ENCODE peak calls at places on chromosomes 3 and 15, in four cellular contexts. R is GM13977, T is spleen, P is thoracic aorta. Q is an unnamed sample.

GRCh38 chr15:47273817-47274216 is 443.5 kb upstream of the SEMA6D start:
- DNase-seq in R (no peak), T (no peak), P (no peak), Q (no peak)

GRCh38 chr3:195212033-195212748 is 58.8 kb downstream of the XXYLT1 start:
- DNase-seq in R (no peak), T (no peak), P (no peak), Q (no peak)

GRCh38 chr3:160226026-160226739 is 961 bp downstream of the C3orf80 start:
- DNase-seq in R (peak), T (no peak), P (no peak), Q (peak)

GRCh38 chr15:67114046-67114445 is 48.6 kb downstream of the SMAD3 start:
- DNase-seq in R (no peak), T (peak), P (no peak), Q (no peak)

GRCh38 chr15:33007295-33007855 is 187.1 kb downstream of the FMN1 start:
- DNase-seq in R (no peak), T (no peak), P (no peak), Q (no peak)

GRCh38 chr15:72197460-72198409 is at the start of gene GRAMD2A:
- DNase-seq in R (peak), T (peak), P (no peak), Q (peak)

GRCh38 chr3:34957707-34958106 is 681.6 kb upstream of the ARPP21 start:
- DNase-seq in R (no peak), T (no peak), P (no peak), Q (no peak)

GRCh38 chr3:64368163-64369025 is 143.1 kb upstream of the PRICKLE2 start:
- DNase-seq in R (no peak), T (no peak), P (no peak), Q (no peak)

GRCh38 chr3:188617988-188618701 is 464.2 kb downstream of the LPP start:
- DNase-seq in R (no peak), T (no peak), P (no peak), Q (no peak)

GRCh38 chr15:29071193-29071906 is 185.6 kb downstream of the APBA2 start:
- DNase-seq in R (no peak), T (peak), P (no peak), Q (no peak)

GRCh38 chr3:37864904-37865303 is 3.2 kb downstream of the CTDSPL start:
- DNase-seq in R (peak), T (peak), P (no peak), Q (no peak)

GRCh38 chr3:179321585-179322322 is 1.1 kb upstream of the ZNF639 start:
- DNase-seq in R (no peak), T (no peak), P (no peak), Q (no peak)

GRCh38 chr3:39088456-39088855 is 19.0 kb downstream of the GORASP1 start:
- DNase-seq in R (no peak), T (no peak), P (no peak), Q (no peak)

GRCh38 chr3:46717447-46718231 is at the start of gene PRSS50:
- DNase-seq in R (no peak), T (peak), P (no peak), Q (no peak)

GRCh38 chr15:71512281-71513016 is 297.9 kb upstream of the NR2E3 start:
- DNase-seq in R (no peak), T (no peak), P (no peak), Q (peak)

GRCh38 chr3:31423522-31423921 is 109.2 kb upstream of the STT3B start:
- DNase-seq in R (no peak), T (no peak), P (no peak), Q (peak)

GRCh38 chr3:150078983-150079739 is 108.5 kb upstream of the PFN2 start:
- DNase-seq in R (no peak), T (no peak), P (peak), Q (peak)

GRCh38 chr15:90059208-90059985 is 42.9 kb downstream of the IDH2 start:
- DNase-seq in R (peak), T (peak), P (no peak), Q (no peak)

GRCh38 chr3:46632792-46633191 is 20.5 kb downstream of the FAM240A start:
- DNase-seq in R (no peak), T (no peak), P (no peak), Q (no peak)

GRCh38 chr3:164222200-164222599 is 856.1 kb downstream of the SI start:
- DNase-seq in R (no peak), T (no peak), P (no peak), Q (no peak)

GRCh38 chr3:178393833-178394232 is 142.4 kb upstream of the KCNMB2 start:
- DNase-seq in R (no peak), T (no peak), P (no peak), Q (no peak)

GRCh38 chr3:31436830-31437229 is 95.9 kb upstream of the STT3B start:
- DNase-seq in R (no peak), T (no peak), P (no peak), Q (no peak)

GRCh38 chr3:104323226-104323625 is 1043.5 kb upstream of the ALCAM start:
- DNase-seq in R (no peak), T (no peak), P (no peak), Q (no peak)

GRCh38 chr3:32842531-32842931 is 24.7 kb downstream of the TRIM71 start:
- DNase-seq in R (no peak), T (no peak), P (no peak), Q (no peak)

GRCh38 chr3:2765002-2765579 is 345.1 kb downstream of the IL5RA start:
- DNase-seq in R (peak), T (no peak), P (no peak), Q (peak)

GRCh38 chr3:177357352-177358084 is 160.2 kb upstream of the TBL1XR1 start:
- DNase-seq in R (peak), T (no peak), P (no peak), Q (no peak)

GRCh38 chr15:53808058-53808703 is 48.7 kb upstream of the WDR72 start:
- DNase-seq in R (peak), T (no peak), P (no peak), Q (no peak)

GRCh38 chr3:195250473-195251251 is 20.3 kb downstream of the XXYLT1 start:
- DNase-seq in R (peak), T (no peak), P (no peak), Q (no peak)

GRCh38 chr3:125087768-125088391 is 32.1 kb upstream of the HEG1 start:
- DNase-seq in R (no peak), T (no peak), P (no peak), Q (no peak)

GRCh38 chr15:101124731-101125558 is 126.9 kb downstream of the CHSY1 start:
- DNase-seq in R (no peak), T (peak), P (no peak), Q (no peak)

GRCh38 chr3:172201136-172201989 is 162.0 kb downstream of the FNDC3B start:
- DNase-seq in R (no peak), T (peak), P (no peak), Q (no peak)

GRCh38 chr3:48468329-48468731 is 21.8 kb downstream of the ATRIP start:
- DNase-seq in R (no peak), T (peak), P (no peak), Q (no peak)

GRCh38 chr15:100201376-100202280 is 140.1 kb downstream of the ADAMTS17 start:
- DNase-seq in R (no peak), T (peak), P (no peak), Q (peak)

GRCh38 chr3:169809230-169809795 is 3.4 kb upstream of the LRRIQ4 start:
- DNase-seq in R (no peak), T (no peak), P (no peak), Q (no peak)

GRCh38 chr3:35183915-35184675 is 455.2 kb upstream of the ARPP21 start:
- DNase-seq in R (no peak), T (no peak), P (no peak), Q (no peak)

GRCh38 chr15:101497017-101497416 is 7.5 kb upstream of the PCSK6 start:
- DNase-seq in R (peak), T (no peak), P (no peak), Q (no peak)

GRCh38 chr15:101348015-101348414 is 53.0 kb upstream of the SNRPA1 start:
- DNase-seq in R (no peak), T (no peak), P (no peak), Q (no peak)

GRCh38 chr3:60645801-60646200 is 605.5 kb downstream of the FHIT start:
- DNase-seq in R (no peak), T (no peak), P (no peak), Q (no peak)

DNA sequence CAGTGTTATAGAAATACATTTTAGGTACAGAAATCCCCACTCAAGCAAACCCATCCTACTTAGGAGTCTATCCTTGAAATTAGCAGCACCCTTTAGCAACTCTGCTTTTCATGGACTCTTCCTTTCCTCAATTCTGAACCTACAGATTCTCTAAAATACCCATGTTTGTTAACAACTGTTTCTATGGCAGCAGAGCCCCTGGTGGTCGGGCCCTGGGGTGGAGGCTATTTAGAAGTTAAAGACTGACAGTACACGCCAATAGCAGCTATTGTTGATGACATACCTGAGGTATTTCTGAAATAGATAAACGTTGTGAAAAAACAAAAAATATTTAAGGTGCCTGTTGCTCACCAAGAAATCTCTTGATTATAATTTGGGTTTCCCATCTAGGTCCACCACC is 23.4 kb upstream of the NRG4 start:
- DNase-seq in R (no peak), T (no peak), P (no peak), Q (no peak)
- TF ChIP-seq CTCF in R (no peak), T (no peak), P (no peak), Q (no peak)

DNA sequence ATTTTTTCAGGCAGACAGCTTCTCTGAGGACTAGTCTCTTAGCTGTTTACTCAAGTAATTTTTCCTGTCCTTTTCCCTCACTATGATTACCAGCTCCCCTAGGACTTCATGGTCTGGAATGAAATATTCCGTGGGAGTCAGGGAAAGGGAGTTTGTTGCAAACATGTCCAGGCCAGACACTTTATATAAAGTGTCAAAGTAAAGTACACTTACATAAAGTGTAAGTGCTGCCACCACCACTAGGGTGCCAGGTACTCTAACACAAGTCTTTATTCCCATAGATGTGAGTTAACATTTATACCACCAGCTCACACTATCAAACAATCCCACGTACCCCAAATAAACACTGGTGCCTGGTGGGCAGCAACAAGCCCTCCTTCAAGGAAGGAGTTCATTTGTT is 179.8 kb downstream of the SNRPN start:
- DNase-seq in R (no peak), T (no peak), P (no peak), Q (no peak)
- TF ChIP-seq CTCF in R (no peak), T (no peak), P (no peak), Q (peak)

GRCh38 chr3:51955893-51956770 is 951 bp downstream of the GPR62 start:
- DNase-seq in R (peak), T (no peak), P (no peak), Q (peak)
- TF ChIP-seq CTCF in R (peak), T (peak), P (peak), Q (peak)

GRCh38 chr3:147384210-147385058 is 21.9 kb downstream of the ZIC4 start:
- DNase-seq in R (no peak), T (no peak), P (no peak), Q (peak)

GRCh38 chr3:147385059-147386012 is 21.0 kb downstream of the ZIC4 start:
- DNase-seq in R (no peak), T (no peak), P (no peak), Q (no peak)

GRCh38 chr3:147380996-147381376 is 25.4 kb downstream of the ZIC4 start:
- DNase-seq in R (no peak), T (no peak), P (no peak), Q (no peak)

GRCh38 chr3:147381610-147382009 is 24.7 kb downstream of the ZIC4 start:
- DNase-seq in R (no peak), T (no peak), P (no peak), Q (no peak)

DNA sequence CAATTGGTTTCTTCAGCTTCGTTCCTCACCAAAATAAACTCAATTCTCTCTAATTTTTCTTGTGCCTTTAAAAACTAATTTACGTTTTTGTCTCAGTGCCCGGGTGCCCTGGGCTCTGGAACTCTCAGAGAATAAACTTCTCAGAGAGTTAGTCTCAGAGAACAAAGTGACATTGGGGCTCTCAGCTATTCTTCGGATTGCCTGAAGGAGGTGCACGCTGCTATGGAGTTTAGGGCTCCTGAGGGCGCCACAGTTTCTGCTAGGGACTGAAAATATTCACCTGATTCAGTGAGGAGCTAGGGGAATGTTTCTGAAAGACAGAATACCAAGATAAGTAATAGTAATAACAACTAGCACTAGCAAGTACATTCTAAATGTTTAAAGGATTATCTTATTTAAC is 22.7 kb downstream of the ZIC4 start:
- DNase-seq in R (no peak), T (no peak), P (no peak), Q (no peak)
- TF ChIP-seq CTCF in R (no peak), T (no peak), P (no peak), Q (peak)

GRCh38 chr15:58761010-58761388 is 10.1 kb upstream of the MINDY2 start:
- DNase-seq in R (no peak), T (no peak), P (no peak), Q (no peak)
- TF ChIP-seq CTCF in R (peak), T (no peak), P (no peak), Q (no peak)

DNA sequence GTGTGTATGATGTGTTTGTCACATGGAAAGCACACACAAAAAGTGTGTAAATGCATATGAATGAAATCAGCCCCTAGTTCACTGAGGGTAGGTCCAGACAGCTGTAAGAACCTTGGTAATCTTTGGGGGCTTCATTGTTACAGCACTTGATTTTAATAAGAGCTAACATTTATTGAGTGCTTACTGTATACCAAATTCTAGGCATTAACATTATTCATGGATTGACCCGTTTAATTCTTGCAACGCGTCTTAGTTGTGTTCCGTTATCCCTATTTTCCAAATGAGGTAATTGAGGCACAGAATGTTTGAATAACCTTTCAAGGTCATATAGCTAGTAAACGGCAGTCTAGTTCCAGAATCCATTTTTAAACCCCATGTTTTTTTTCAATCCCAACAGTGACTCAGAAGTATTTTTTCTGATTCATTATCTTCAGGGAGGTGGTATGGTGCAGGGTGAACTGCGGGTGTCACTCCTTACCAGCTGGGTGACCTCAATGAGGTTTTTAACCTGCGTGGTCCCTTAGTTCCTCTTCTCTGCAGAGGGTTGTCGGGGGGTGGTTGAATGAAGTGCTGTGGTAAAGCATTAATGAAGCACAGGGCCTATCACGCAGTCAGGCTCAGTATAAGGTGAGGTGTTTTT is 14.2 kb downstream of the RAB8B start:
- DNase-seq in R (no peak), T (no peak), P (no peak), Q (no peak)
- TF ChIP-seq CTCF in R (peak), T (no peak), P (no peak), Q (no peak)

GRCh38 chr15:81752974-81753373 is 292.8 kb downstream of the MEX3B start:
- DNase-seq in R (no peak), T (no peak), P (no peak), Q (no peak)
- TF ChIP-seq CTCF in R (no peak), T (no peak), P (no peak), Q (no peak)

DNA sequence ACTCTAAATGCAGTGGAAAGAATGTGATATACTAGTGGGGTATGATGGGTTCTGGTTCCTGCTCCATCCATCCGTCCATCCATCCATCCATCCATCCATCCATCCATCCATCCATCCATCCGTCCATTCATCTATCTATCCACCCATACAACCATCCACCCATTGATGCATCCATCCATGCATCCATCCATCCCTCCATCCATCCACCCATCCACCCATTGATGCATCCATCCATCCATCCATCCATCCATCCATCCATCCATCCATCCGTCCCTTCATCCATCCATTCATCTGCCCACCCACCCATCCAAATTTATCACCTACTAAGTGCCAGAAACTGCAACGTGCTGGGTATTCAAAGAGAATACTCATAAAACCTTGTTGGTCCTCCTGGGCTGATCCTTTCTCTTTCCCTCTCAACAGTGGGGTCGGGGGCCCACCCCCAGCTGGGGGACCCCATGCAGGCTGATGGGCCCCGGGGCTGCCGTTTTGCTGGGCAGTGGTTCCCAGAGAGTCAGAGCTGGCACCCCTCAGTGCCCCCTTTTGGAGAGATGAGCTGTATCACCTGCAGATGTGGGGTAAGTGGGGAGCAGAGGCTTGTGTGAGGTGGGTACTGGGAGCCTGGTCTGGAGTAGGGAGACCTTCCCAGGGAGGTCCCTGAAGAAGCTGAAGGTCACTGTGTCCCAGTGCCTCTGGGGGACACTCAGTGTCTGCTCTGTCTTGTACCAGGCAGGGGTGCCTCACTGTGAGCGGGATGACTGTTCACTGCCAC is 8.5 kb downstream of the CHRD start:
- DNase-seq in R (no peak), T (no peak), P (no peak), Q (no peak)
- TF ChIP-seq CTCF in R (no peak), T (no peak), P (no peak), Q (no peak)

Q was measured in nephron progenitor cell.